ENCODE peak calls at places on chromosomes 11 and 22, in seven cellular contexts. U is stimulated activated CD4-positive, alpha-beta T cell treated with anti-CD3 and anti-CD28 coated beads, Interleukin-1b, Interleukin-23, amount 100 ng/mL, for 1 hour; Y is Right ventricle myocardium inferior; F is hepatic stellate cell; O is activated T-helper 1 cell treated with anti-CD3 and anti-CD28 coated beads, Interleukin-2, amount 50 U/mL, for 16 hours; J is NCI-H2227 treated with DMSO at 0.1 percent for 48 hours; D is T-helper 1 cell. N is an unnamed sample.

GRCh38 chr22:46366801-46367706 is 31.5 kb downstream of the TRMU start:
- DNase-seq in U (no peak), Y (peak), F (no peak), O (no peak), J (no peak), D (no peak), N (no peak)

GRCh38 chr11:92753161-92753560 is 216.3 kb upstream of the MTNR1B start:
- DNase-seq in U (no peak), Y (no peak), F (no peak), O (no peak), J (no peak), D (no peak), N (no peak)

GRCh38 chr11:126712017-126712625 is 288.4 kb downstream of the KIRREL3 start:
- DNase-seq in U (no peak), Y (no peak), F (peak), O (no peak), J (no peak), D (no peak), N (no peak)

GRCh38 chr11:121257976-121258375 is 34.6 kb upstream of the SC5D start:
- DNase-seq in U (no peak), Y (no peak), F (no peak), O (no peak), J (no peak), D (no peak), N (no peak)

GRCh38 chr22:26825960-26826359 is 168.6 kb downstream of the MIAT start:
- DNase-seq in U (no peak), Y (no peak), F (no peak), O (no peak), J (no peak), D (no peak), N (no peak)

GRCh38 chr22:33985506-33985905 is 65.2 kb upstream of the LARGE1 start:
- DNase-seq in U (no peak), Y (no peak), F (no peak), O (no peak), J (no peak), D (no peak), N (no peak)

GRCh38 chr11:63212742-63213141 is 30.7 kb downstream of the SLC22A25 start:
- DNase-seq in U (no peak), Y (no peak), F (peak), O (no peak), J (peak), D (no peak), N (no peak)

GRCh38 chr11:88332851-88333250 is 4.7 kb downstream of the CTSC start:
- DNase-seq in U (no peak), Y (no peak), F (no peak), O (no peak), J (no peak), D (no peak), N (no peak)

GRCh38 chr11:56782167-56782847 is 33.8 kb upstream of the OR9G4 start:
- DNase-seq in U (no peak), Y (no peak), F (no peak), O (no peak), J (no peak), D (no peak), N (no peak)

GRCh38 chr11:123159146-123159857 is 35.7 kb downstream of the CLMP start:
- DNase-seq in U (no peak), Y (no peak), F (no peak), O (no peak), J (no peak), D (no peak), N (no peak)

GRCh38 chr22:41919357-41920224 is 4.7 kb upstream of the SHISA8 start:
- DNase-seq in U (no peak), Y (peak), F (peak), O (no peak), J (no peak), D (no peak), N (no peak)

GRCh38 chr11:6919698-6920097 is 1.1 kb upstream of the OR2D3 start:
- DNase-seq in U (no peak), Y (no peak), F (no peak), O (no peak), J (no peak), D (no peak), N (no peak)

GRCh38 chr22:50010676-50011446 is 1.7 kb downstream of the IL17REL start:
- DNase-seq in U (peak), Y (no peak), F (no peak), O (peak), J (no peak), D (peak), N (no peak)

GRCh38 chr22:20118572-20119020 is 1.6 kb upstream of the TRMT2A start:
- DNase-seq in U (no peak), Y (peak), F (no peak), O (no peak), J (no peak), D (no peak), N (no peak)

N was measured in GOT3.